ENCODE peak calls at places on chromosomes 7 and 10, in four cellular contexts. T is neural crest cell; B is heart left ventricle; J is CD4-positive, alpha-beta T cell. X is an unnamed sample.

GRCh38 chr10:86876748-86877147 is 80.7 kb downstream of the MMRN2 start:
- DNase-seq in T (no peak), B (no peak), J (no peak), X (no peak)

GRCh38 chr10:29028486-29028885 is 260.4 kb upstream of the LYZL1 start:
- DNase-seq in J (no peak), T (no peak), B (no peak), X (no peak)

GRCh38 chr7:1025747-1026581 is 18.4 kb upstream of the GPR146 start:
- DNase-seq in J (no peak), B (no peak), T (no peak), X (no peak)

GRCh38 chr7:16494955-16495719 is 29.6 kb upstream of the SOSTDC1 start:
- DNase-seq in J (no peak), T (no peak), B (no peak), X (no peak)

GRCh38 chr7:5237286-5237685 is 45.5 kb upstream of the SLC29A4 start:
- DNase-seq in J (no peak), B (peak; percentile 87), T (no peak), X (no peak)

GRCh38 chr7:154888690-154889089 is 114.2 kb downstream of the PAXIP1 start:
- DNase-seq in B (no peak), J (no peak), T (no peak), X (no peak)

GRCh38 chr10:77782328-77783061 is 144.1 kb downstream of the DLG5 start:
- DNase-seq in T (no peak), J (no peak), B (no peak), X (no peak)

GRCh38 chr7:2632717-2633537 is 1.1 kb downstream of the TTYH3 start:
- DNase-seq in J (no peak), T (no peak), B (peak; percentile 81), X (peak; percentile 44)

GRCh38 chr7:8932751-8933150 is 499.3 kb downstream of the NXPH1 start:
- DNase-seq in J (no peak), B (no peak), T (no peak), X (no peak)

GRCh38 chr7:39910108-39910869 is 39.8 kb upstream of the CDK13 start:
- DNase-seq in B (no peak), T (no peak), J (no peak), X (no peak)

GRCh38 chr7:30548762-30549344 is 44.2 kb upstream of the GGCT start:
- DNase-seq in J (no peak), B (no peak), T (peak; percentile 69), X (no peak)

GRCh38 chr10:16843252-16843870 is 26.1 kb upstream of the RSU1 start:
- DNase-seq in B (no peak), J (no peak), T (no peak), X (no peak)

GRCh38 chr10:125084191-125085186 is 75.9 kb downstream of the CTBP2 start:
- DNase-seq in B (peak; percentile 85), T (no peak), J (no peak), X (no peak)

GRCh38 chr7:151016942-151017341 is 7.4 kb downstream of the ATG9B start:
- DNase-seq in B (no peak), J (peak; percentile 28), T (no peak), X (no peak)

GRCh38 chr7:19117081-19117869 is at the start of gene TWIST1:
- DNase-seq in T (peak; percentile 46), J (no peak), B (peak; percentile 71), X (no peak)

GRCh38 chr10:121823993-121824463 is 103.8 kb downstream of the ATE1 start:
- DNase-seq in T (no peak), B (no peak), J (no peak), X (no peak)

GRCh38 chr10:79051766-79052165 is 17.0 kb upstream of the ZMIZ1 start:
- DNase-seq in T (no peak), B (peak; percentile 48), J (peak; percentile 4), X (no peak)

GRCh38 chr10:128956149-128956548 is 510.9 kb upstream of the MGMT start:
- DNase-seq in B (no peak), J (no peak), T (no peak), X (no peak)

GRCh38 chr10:25245171-25245570 is 70.4 kb downstream of the GPR158 start:
- DNase-seq in B (no peak), J (no peak), T (no peak), X (no peak)

GRCh38 chr7:156179872-156180390 is 367.7 kb upstream of the SHH start:
- DNase-seq in T (no peak), B (peak; percentile 32), J (no peak), X (no peak)

GRCh38 chr7:45885264-45885882 is 2.9 kb upstream of the IGFBP1 start:
- DNase-seq in B (no peak), J (no peak), T (no peak), X (no peak)

GRCh38 chr10:48253970-48254657 is 20.4 kb downstream of the FRMPD2 start:
- DNase-seq in B (no peak), T (no peak), J (no peak), X (no peak)

GRCh38 chr10:12943425-12943824 is 58.1 kb downstream of the CCDC3 start:
- DNase-seq in B (no peak), J (no peak), T (no peak), X (no peak)

GRCh38 chr10:12819071-12819470 is 182.4 kb downstream of the CCDC3 start:
- DNase-seq in T (no peak), B (no peak), J (no peak), X (no peak)

GRCh38 chr7:94145602-94146001 is 141.4 kb upstream of the BET1 start:
- DNase-seq in J (no peak), B (no peak), T (no peak), X (no peak)

GRCh38 chr10:110056822-110057221 is 49.0 kb downstream of the ADD3 start:
- DNase-seq in B (no peak), T (no peak), J (no peak), X (no peak)

GRCh38 chr7:132603241-132603789 is 27.0 kb upstream of the PLXNA4 start:
- DNase-seq in J (no peak), B (no peak), T (no peak), X (no peak)

GRCh38 chr7:142557971-142558582 is 191.2 kb upstream of the PRSS1 start:
- DNase-seq in T (peak; percentile 22), B (no peak), J (peak; percentile 35), X (no peak)

GRCh38 chr10:101563007-101563406 is 25.1 kb downstream of the POLL start:
- DNase-seq in B (no peak), J (no peak), T (no peak), X (no peak)

GRCh38 chr10:13827418-13827817 is 240.7 kb downstream of the PRPF18 start:
- DNase-seq in B (no peak), J (no peak), T (no peak), X (no peak)

GRCh38 chr10:97243836-97244235 is 48.6 kb downstream of the ARHGAP19 start:
- DNase-seq in B (no peak), J (no peak), T (no peak), X (no peak)

GRCh38 chr7:6607651-6608051 is 7.8 kb upstream of the ZNF853 start:
- DNase-seq in B (no peak), J (no peak), T (no peak), X (no peak)

GRCh38 chr7:85669139-85669692 is 482.4 kb upstream of the SEMA3D start:
- DNase-seq in B (no peak), T (no peak), J (no peak), X (no peak)

GRCh38 chr10:83373659-83374058 is 765.6 kb upstream of the GHITM start:
- DNase-seq in T (no peak), B (no peak), J (no peak), X (no peak)

DNA sequence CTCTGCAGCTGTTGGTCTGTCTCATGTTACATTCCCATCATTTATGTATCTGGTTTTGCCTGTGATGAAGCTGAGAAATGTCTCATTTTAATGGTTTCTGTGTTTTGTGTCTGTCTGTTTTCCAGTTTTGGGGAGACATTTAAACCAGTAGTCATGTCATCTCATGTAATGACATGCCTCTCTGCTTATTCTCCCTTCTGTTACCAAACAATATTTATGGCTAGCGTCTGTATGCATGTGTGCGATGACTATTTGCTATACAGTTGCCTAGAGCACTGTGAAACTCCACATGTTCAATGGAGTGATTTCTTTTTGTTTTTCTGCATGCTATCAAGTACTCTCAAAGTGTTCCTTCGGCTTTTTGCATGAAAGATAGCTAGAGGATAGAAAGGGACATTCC is 132.0 kb downstream of the ST7 start:
- DNase-seq in T (no peak), B (no peak), J (no peak), X (no peak)
- TF ChIP-seq CTCF in T (no peak), B (no peak), J (no peak), X (no peak)

DNA sequence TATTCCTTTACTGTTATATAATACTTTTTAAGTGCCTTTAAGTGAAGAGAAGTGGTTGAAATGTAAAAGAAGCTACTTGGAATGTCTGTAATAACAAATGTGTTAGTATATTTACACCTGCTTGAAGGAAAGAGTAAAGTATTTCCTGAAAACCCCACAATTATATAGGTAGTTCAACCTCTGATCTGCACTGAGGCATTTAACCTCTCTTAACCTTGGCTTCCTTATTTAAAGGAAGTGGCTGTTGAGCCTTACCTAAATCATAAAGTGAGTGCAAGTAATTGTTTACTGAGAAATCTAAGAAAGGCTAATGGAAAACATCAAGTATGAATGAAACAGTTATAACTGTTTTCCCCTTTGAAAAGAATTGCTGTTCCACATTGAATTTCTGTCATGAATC is 294.5 kb downstream of the ADK start:
- DNase-seq in J (no peak), T (no peak), B (no peak), X (no peak)
- TF ChIP-seq CTCF in J (no peak), T (no peak), B (no peak), X (no peak)

GRCh38 chr10:58070964-58071363 is 196.7 kb downstream of the IPMK start:
- DNase-seq in T (no peak), B (no peak), J (no peak), X (no peak)
- TF ChIP-seq CTCF in T (no peak), B (no peak), J (no peak), X (no peak)

DNA sequence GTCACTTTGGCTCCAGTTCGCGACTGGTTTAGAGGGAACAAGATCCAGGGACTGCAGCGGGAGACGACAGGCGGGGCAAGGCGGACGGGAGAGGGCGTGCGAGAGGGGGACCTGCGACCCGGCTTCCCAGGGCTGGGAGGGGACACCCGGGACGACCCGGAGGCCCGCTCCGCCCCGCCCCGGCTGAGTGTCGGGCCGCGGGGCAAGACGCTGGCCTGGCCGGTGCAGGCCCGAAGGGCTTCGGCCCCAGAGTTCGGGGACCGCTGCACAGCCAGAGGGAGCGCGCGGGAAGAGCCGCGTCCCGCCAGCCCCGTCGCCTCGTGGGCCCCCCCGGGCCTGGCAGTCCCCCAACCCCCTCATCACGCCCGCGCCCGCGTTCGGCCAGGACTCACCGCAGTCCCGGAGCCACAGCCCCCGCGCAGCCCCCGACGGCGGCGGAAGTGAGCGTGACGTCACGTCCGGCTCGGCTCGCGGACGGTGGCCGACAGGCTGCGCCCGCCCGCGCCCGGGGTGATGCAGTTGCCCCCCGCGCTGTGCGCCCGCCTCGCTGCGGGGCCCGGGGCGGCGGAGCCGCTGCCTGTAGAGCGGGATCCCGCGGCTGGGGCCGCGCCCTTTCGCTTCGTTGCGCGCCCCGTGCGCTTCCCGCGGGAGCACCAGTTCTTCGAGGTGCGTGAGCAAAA is at the start of the genes TUBGCP2 and ZNF511:
- DNase-seq in B (peak; percentile 96), T (peak; percentile 78), J (peak; percentile 86), X (peak; percentile 95)
- TF ChIP-seq CTCF in B (no peak), T (peak; percentile 14), J (no peak), X (no peak)

X was measured in natural killer cell.